ENCODE peak calls at places on chromosomes 2 and 18, in ten cellular contexts. One of them, this sample, is unnamed.

GRCh38 chr18:62450546-62451395 is 72.1 kb upstream of the ZCCHC2 start:
- DNase-seq in T-helper 17 cell: no peak
- DNase-seq in NAMALWA: no peak
- DNase-seq in Daoy: peak; percentile 85
- DNase-seq in kidney epithelial cell: peak; percentile 77
- DNase-seq in AG09319: peak; percentile 18
- DNase-seq in BE2C: peak; percentile 60
- DNase-seq in activated CD8-positive, alpha-beta memory T cell treated with anti-CD3 and anti-CD28 coated beads for 4 hours: no peak
- DNase-seq in T-helper 1 cell: no peak
- DNase-seq in A172: peak; percentile 90
- DNase-seq in this sample: peak; percentile 46

GRCh38 chr2:230697676-230698075 is 15.0 kb upstream of the CAB39 start:
- DNase-seq in T-helper 17 cell: no peak
- DNase-seq in NAMALWA: no peak
- DNase-seq in Daoy: no peak
- DNase-seq in kidney epithelial cell: no peak
- DNase-seq in AG09319: no peak
- DNase-seq in BE2C: no peak
- DNase-seq in activated CD8-positive, alpha-beta memory T cell treated with anti-CD3 and anti-CD28 coated beads for 4 hours: no peak
- DNase-seq in T-helper 1 cell: no peak
- DNase-seq in A172: no peak
- DNase-seq in this sample: no peak

GRCh38 chr18:12597775-12598174 is 60.1 kb downstream of the SPIRE1 start:
- DNase-seq in T-helper 17 cell: no peak
- DNase-seq in NAMALWA: no peak
- DNase-seq in Daoy: peak; percentile 76
- DNase-seq in kidney epithelial cell: peak; percentile 61
- DNase-seq in AG09319: no peak
- DNase-seq in BE2C: no peak
- DNase-seq in activated CD8-positive, alpha-beta memory T cell treated with anti-CD3 and anti-CD28 coated beads for 4 hours: no peak
- DNase-seq in T-helper 1 cell: no peak
- DNase-seq in A172: peak; percentile 85
- DNase-seq in this sample: peak; percentile 71

GRCh38 chr18:74171910-74172606 is 23.7 kb downstream of the TIMM21 start:
- DNase-seq in T-helper 17 cell: no peak
- DNase-seq in NAMALWA: no peak
- DNase-seq in Daoy: no peak
- DNase-seq in kidney epithelial cell: no peak
- DNase-seq in AG09319: no peak
- DNase-seq in BE2C: no peak
- DNase-seq in activated CD8-positive, alpha-beta memory T cell treated with anti-CD3 and anti-CD28 coated beads for 4 hours: no peak
- DNase-seq in T-helper 1 cell: no peak
- DNase-seq in A172: no peak
- DNase-seq in this sample: no peak

GRCh38 chr2:215881582-215881981 is 131.8 kb downstream of the MREG start:
- DNase-seq in T-helper 17 cell: no peak
- DNase-seq in NAMALWA: no peak
- DNase-seq in Daoy: peak; percentile 15
- DNase-seq in kidney epithelial cell: no peak
- DNase-seq in AG09319: no peak
- DNase-seq in BE2C: no peak
- DNase-seq in activated CD8-positive, alpha-beta memory T cell treated with anti-CD3 and anti-CD28 coated beads for 4 hours: no peak
- DNase-seq in T-helper 1 cell: no peak
- DNase-seq in A172: no peak
- DNase-seq in this sample: no peak

GRCh38 chr2:232146294-232146693 is 184.8 kb downstream of the DIS3L2 start:
- DNase-seq in T-helper 17 cell: no peak
- DNase-seq in NAMALWA: no peak
- DNase-seq in Daoy: no peak
- DNase-seq in kidney epithelial cell: no peak
- DNase-seq in AG09319: no peak
- DNase-seq in BE2C: no peak
- DNase-seq in activated CD8-positive, alpha-beta memory T cell treated with anti-CD3 and anti-CD28 coated beads for 4 hours: no peak
- DNase-seq in T-helper 1 cell: no peak
- DNase-seq in A172: no peak
- DNase-seq in this sample: no peak

GRCh38 chr2:146037334-146037870 is 1517.5 kb upstream of the ZEB2 start:
- DNase-seq in T-helper 17 cell: no peak
- DNase-seq in NAMALWA: no peak
- DNase-seq in Daoy: no peak
- DNase-seq in kidney epithelial cell: no peak
- DNase-seq in AG09319: no peak
- DNase-seq in BE2C: no peak
- DNase-seq in activated CD8-positive, alpha-beta memory T cell treated with anti-CD3 and anti-CD28 coated beads for 4 hours: no peak
- DNase-seq in T-helper 1 cell: no peak
- DNase-seq in A172: no peak
- DNase-seq in this sample: no peak

GRCh38 chr2:148218326-148219075 is 197.6 kb downstream of the MBD5 start:
- DNase-seq in T-helper 17 cell: no peak
- DNase-seq in NAMALWA: no peak
- DNase-seq in Daoy: no peak
- DNase-seq in kidney epithelial cell: no peak
- DNase-seq in AG09319: no peak
- DNase-seq in BE2C: no peak
- DNase-seq in activated CD8-positive, alpha-beta memory T cell treated with anti-CD3 and anti-CD28 coated beads for 4 hours: no peak
- DNase-seq in T-helper 1 cell: no peak
- DNase-seq in A172: no peak
- DNase-seq in this sample: no peak

GRCh38 chr18:49494660-49495059 is 7.6 kb upstream of the C18orf32 start:
- DNase-seq in T-helper 17 cell: no peak
- DNase-seq in NAMALWA: no peak
- DNase-seq in Daoy: no peak
- DNase-seq in kidney epithelial cell: no peak
- DNase-seq in AG09319: no peak
- DNase-seq in BE2C: no peak
- DNase-seq in activated CD8-positive, alpha-beta memory T cell treated with anti-CD3 and anti-CD28 coated beads for 4 hours: no peak
- DNase-seq in T-helper 1 cell: no peak
- DNase-seq in A172: no peak
- DNase-seq in this sample: no peak

GRCh38 chr2:60319031-60319547 is 234.4 kb downstream of the BCL11A start:
- DNase-seq in T-helper 17 cell: no peak
- DNase-seq in NAMALWA: peak; percentile 16
- DNase-seq in Daoy: no peak
- DNase-seq in kidney epithelial cell: no peak
- DNase-seq in AG09319: no peak
- DNase-seq in BE2C: no peak
- DNase-seq in activated CD8-positive, alpha-beta memory T cell treated with anti-CD3 and anti-CD28 coated beads for 4 hours: no peak
- DNase-seq in T-helper 1 cell: no peak
- DNase-seq in A172: no peak
- DNase-seq in this sample: no peak

GRCh38 chr18:61865466-61866165 is 27.2 kb downstream of the RNF152 start:
- DNase-seq in T-helper 17 cell: no peak
- DNase-seq in NAMALWA: no peak
- DNase-seq in Daoy: no peak
- DNase-seq in kidney epithelial cell: no peak
- DNase-seq in AG09319: no peak
- DNase-seq in BE2C: no peak
- DNase-seq in activated CD8-positive, alpha-beta memory T cell treated with anti-CD3 and anti-CD28 coated beads for 4 hours: no peak
- DNase-seq in T-helper 1 cell: no peak
- DNase-seq in A172: no peak
- DNase-seq in this sample: peak; percentile 21

GRCh38 chr2:98790221-98790620 is 59.3 kb upstream of the MGAT4A start:
- DNase-seq in T-helper 17 cell: no peak
- DNase-seq in NAMALWA: no peak
- DNase-seq in Daoy: no peak
- DNase-seq in kidney epithelial cell: no peak
- DNase-seq in AG09319: no peak
- DNase-seq in BE2C: no peak
- DNase-seq in activated CD8-positive, alpha-beta memory T cell treated with anti-CD3 and anti-CD28 coated beads for 4 hours: no peak
- DNase-seq in T-helper 1 cell: no peak
- DNase-seq in A172: no peak
- DNase-seq in this sample: no peak

GRCh38 chr2:209114588-209114987 is 309.3 kb upstream of the MAP2 start:
- DNase-seq in T-helper 17 cell: no peak
- DNase-seq in NAMALWA: no peak
- DNase-seq in Daoy: no peak
- DNase-seq in kidney epithelial cell: no peak
- DNase-seq in AG09319: no peak
- DNase-seq in BE2C: no peak
- DNase-seq in activated CD8-positive, alpha-beta memory T cell treated with anti-CD3 and anti-CD28 coated beads for 4 hours: no peak
- DNase-seq in T-helper 1 cell: no peak
- DNase-seq in A172: no peak
- DNase-seq in this sample: no peak

GRCh38 chr2:236173734-236174607 is 5.8 kb upstream of the GBX2 start:
- DNase-seq in T-helper 17 cell: no peak
- DNase-seq in NAMALWA: no peak
- DNase-seq in Daoy: no peak
- DNase-seq in kidney epithelial cell: no peak
- DNase-seq in AG09319: no peak
- DNase-seq in BE2C: no peak
- DNase-seq in activated CD8-positive, alpha-beta memory T cell treated with anti-CD3 and anti-CD28 coated beads for 4 hours: no peak
- DNase-seq in T-helper 1 cell: no peak
- DNase-seq in A172: no peak
- DNase-seq in this sample: no peak

GRCh38 chr2:226461981-226462380 is 337.6 kb downstream of the IRS1 start:
- DNase-seq in T-helper 17 cell: no peak
- DNase-seq in NAMALWA: no peak
- DNase-seq in Daoy: no peak
- DNase-seq in kidney epithelial cell: no peak
- DNase-seq in AG09319: no peak
- DNase-seq in BE2C: no peak
- DNase-seq in activated CD8-positive, alpha-beta memory T cell treated with anti-CD3 and anti-CD28 coated beads for 4 hours: no peak
- DNase-seq in T-helper 1 cell: no peak
- DNase-seq in A172: peak; percentile 83
- DNase-seq in this sample: no peak

GRCh38 chr2:104736026-104736425 is 117.9 kb upstream of the POU3F3 start:
- DNase-seq in T-helper 17 cell: no peak
- DNase-seq in NAMALWA: no peak
- DNase-seq in Daoy: peak; percentile 51
- DNase-seq in kidney epithelial cell: no peak
- DNase-seq in AG09319: no peak
- DNase-seq in BE2C: no peak
- DNase-seq in activated CD8-positive, alpha-beta memory T cell treated with anti-CD3 and anti-CD28 coated beads for 4 hours: no peak
- DNase-seq in T-helper 1 cell: no peak
- DNase-seq in A172: no peak
- DNase-seq in this sample: no peak

GRCh38 chr2:181203412-181203811 is 223.0 kb downstream of the UBE2E3 start:
- DNase-seq in T-helper 17 cell: no peak
- DNase-seq in NAMALWA: no peak
- DNase-seq in Daoy: peak; percentile 76
- DNase-seq in kidney epithelial cell: peak; percentile 81
- DNase-seq in AG09319: peak; percentile 36
- DNase-seq in BE2C: no peak
- DNase-seq in activated CD8-positive, alpha-beta memory T cell treated with anti-CD3 and anti-CD28 coated beads for 4 hours: no peak
- DNase-seq in T-helper 1 cell: no peak
- DNase-seq in A172: peak; percentile 97
- DNase-seq in this sample: peak; percentile 50

GRCh38 chr2:158458617-158458920 is 1.8 kb downstream of the PKP4 start:
- DNase-seq in T-helper 17 cell: no peak
- DNase-seq in NAMALWA: no peak
- DNase-seq in Daoy: no peak
- DNase-seq in kidney epithelial cell: no peak
- DNase-seq in AG09319: no peak
- DNase-seq in BE2C: no peak
- DNase-seq in activated CD8-positive, alpha-beta memory T cell treated with anti-CD3 and anti-CD28 coated beads for 4 hours: no peak
- DNase-seq in T-helper 1 cell: no peak
- DNase-seq in A172: no peak
- DNase-seq in this sample: no peak

GRCh38 chr18:13126966-13127598 is 91.5 kb upstream of the LDLRAD4 start:
- DNase-seq in T-helper 17 cell: no peak
- DNase-seq in NAMALWA: no peak
- DNase-seq in Daoy: no peak
- DNase-seq in kidney epithelial cell: no peak
- DNase-seq in AG09319: no peak
- DNase-seq in BE2C: no peak
- DNase-seq in activated CD8-positive, alpha-beta memory T cell treated with anti-CD3 and anti-CD28 coated beads for 4 hours: no peak
- DNase-seq in T-helper 1 cell: no peak
- DNase-seq in A172: no peak
- DNase-seq in this sample: no peak

GRCh38 chr2:225157052-225157451 is 114.8 kb upstream of the DOCK10 start:
- DNase-seq in T-helper 17 cell: no peak
- DNase-seq in NAMALWA: no peak
- DNase-seq in Daoy: no peak
- DNase-seq in kidney epithelial cell: no peak
- DNase-seq in AG09319: no peak
- DNase-seq in BE2C: no peak
- DNase-seq in activated CD8-positive, alpha-beta memory T cell treated with anti-CD3 and anti-CD28 coated beads for 4 hours: no peak
- DNase-seq in T-helper 1 cell: no peak
- DNase-seq in A172: no peak
- DNase-seq in this sample: no peak

GRCh38 chr18:78376036-78376435 is 603.6 kb upstream of the SALL3 start:
- DNase-seq in T-helper 17 cell: no peak
- DNase-seq in NAMALWA: no peak
- DNase-seq in Daoy: no peak
- DNase-seq in kidney epithelial cell: no peak
- DNase-seq in AG09319: no peak
- DNase-seq in BE2C: no peak
- DNase-seq in activated CD8-positive, alpha-beta memory T cell treated with anti-CD3 and anti-CD28 coated beads for 4 hours: no peak
- DNase-seq in T-helper 1 cell: no peak
- DNase-seq in A172: no peak
- DNase-seq in this sample: no peak

GRCh38 chr18:79321625-79322024 is 74.1 kb upstream of the NFATC1 start:
- DNase-seq in T-helper 17 cell: no peak
- DNase-seq in NAMALWA: no peak
- DNase-seq in Daoy: no peak
- DNase-seq in kidney epithelial cell: no peak
- DNase-seq in AG09319: no peak
- DNase-seq in BE2C: no peak
- DNase-seq in activated CD8-positive, alpha-beta memory T cell treated with anti-CD3 and anti-CD28 coated beads for 4 hours: no peak
- DNase-seq in T-helper 1 cell: no peak
- DNase-seq in A172: no peak
- DNase-seq in this sample: no peak

This sample was measured in AG09309.